ENCODE peak calls at places on chromosomes 11 and 22, in six cellular contexts. W is Panc1, N is GM12864, P is A549, D is stomach, Y is tibial nerve. E is an unnamed sample.

GRCh38 chr11:35491231-35491871 is 34.1 kb downstream of the PAMR1 start:
- DNase-seq in W (no peak), N (no peak), P (peak), D (no peak), Y (no peak), E (no peak)

GRCh38 chr11:13288375-13289029 is 10.9 kb downstream of the BMAL1 start:
- DNase-seq in W (no peak), N (no peak), P (no peak), D (no peak), Y (no peak), E (no peak)

GRCh38 chr11:8313504-8314090 is 49.9 kb upstream of the LMO1 start:
- DNase-seq in W (no peak), N (no peak), P (no peak), D (no peak), Y (no peak), E (no peak)

GRCh38 chr22:47419239-47419638 is 656.8 kb downstream of the TBC1D22A start:
- DNase-seq in W (no peak), N (no peak), P (no peak), D (no peak), Y (no peak), E (no peak)

GRCh38 chr11:118735203-118735602 is 55.8 kb upstream of the TREH start:
- DNase-seq in W (no peak), N (no peak), P (no peak), D (no peak), Y (no peak), E (no peak)

GRCh38 chr11:2788751-2789140 is 89.0 kb upstream of the KCNQ1OT1 start:
- DNase-seq in W (no peak), N (no peak), P (no peak), D (peak), Y (no peak), E (peak)

GRCh38 chr11:17887779-17888178 is 125.1 kb downstream of the SERGEF start:
- DNase-seq in W (no peak), N (no peak), P (no peak), D (no peak), Y (no peak), E (no peak)

GRCh38 chr11:85930879-85931366 is 75.7 kb downstream of the CCDC83 start:
- DNase-seq in W (no peak), N (no peak), P (no peak), D (no peak), Y (no peak), E (no peak)

GRCh38 chr22:26446808-26447515 is 17.9 kb downstream of the ASPHD2 start:
- DNase-seq in W (no peak), N (no peak), P (no peak), D (peak), Y (no peak), E (no peak)

GRCh38 chr11:23284626-23285025 is 424.4 kb upstream of the CCDC179 start:
- DNase-seq in W (no peak), N (no peak), P (no peak), D (no peak), Y (no peak), E (no peak)

GRCh38 chr11:61908730-61909622 is 8.4 kb downstream of the RAB3IL1 start:
- DNase-seq in W (no peak), N (no peak), P (no peak), D (no peak), Y (peak), E (no peak)

GRCh38 chr22:31891366-31892079 is 52.8 kb upstream of the YWHAH start:
- DNase-seq in W (no peak), N (no peak), P (no peak), D (no peak), Y (no peak), E (no peak)

GRCh38 chr11:30586251-30587144 is at the start of gene MPPED2:
- DNase-seq in W (no peak), N (no peak), P (peak), D (no peak), Y (no peak), E (peak)

GRCh38 chr22:42277988-42278776 is 7.7 kb upstream of the TCF20 start:
- DNase-seq in W (no peak), N (peak), P (no peak), D (no peak), Y (no peak), E (peak)

GRCh38 chr22:37121887-37122591 is 12.5 kb upstream of the TMPRSS6 start:
- DNase-seq in W (no peak), N (peak), P (peak), D (peak), Y (no peak), E (peak)

GRCh38 chr22:30392661-30393321 is 4.0 kb upstream of the SEC14L2 start:
- DNase-seq in W (no peak), N (peak), P (no peak), D (peak), Y (no peak), E (no peak)

GRCh38 chr11:19576054-19576453 is 136.6 kb upstream of the NAV2 start:
- DNase-seq in W (no peak), N (no peak), P (no peak), D (no peak), Y (no peak), E (no peak)

GRCh38 chr11:10680956-10681487 is 12.5 kb downstream of the IRAG1 start:
- DNase-seq in W (no peak), N (no peak), P (no peak), D (no peak), Y (no peak), E (no peak)

GRCh38 chr22:27752771-27753170 is 48.8 kb downstream of the MN1 start:
- DNase-seq in W (no peak), N (no peak), P (peak), D (peak), Y (no peak), E (no peak)

GRCh38 chr11:112734207-112734606 is 227.0 kb upstream of the NCAM1 start:
- DNase-seq in W (no peak), N (no peak), P (no peak), D (peak), Y (no peak), E (peak)

GRCh38 chr11:75160880-75161279 is 10.0 kb downstream of the SLCO2B1 start:
- DNase-seq in W (no peak), N (no peak), P (no peak), D (no peak), Y (no peak), E (no peak)

GRCh38 chr11:45896392-45897068 is 10.5 kb downstream of the FREY1 start:
- DNase-seq in W (no peak), N (no peak), P (no peak), D (no peak), Y (no peak), E (no peak)

GRCh38 chr22:27534720-27535125 is 266.8 kb downstream of the MN1 start:
- DNase-seq in W (no peak), N (no peak), P (peak), D (no peak), Y (no peak), E (no peak)

GRCh38 chr11:68008381-68009337 is 1.5 kb upstream of the ALDH3B1 start:
- DNase-seq in W (no peak), N (no peak), P (no peak), D (peak), Y (no peak), E (no peak)

GRCh38 chr11:31805037-31805628 is 6.0 kb downstream of the PAX6 start:
- DNase-seq in W (no peak), N (no peak), P (no peak), D (no peak), Y (no peak), E (no peak)

GRCh38 chr11:61477734-61478148 is 30.8 kb upstream of the LRRC10B start:
- DNase-seq in W (no peak), N (no peak), P (peak), D (peak), Y (peak), E (peak)

GRCh38 chr11:18145025-18145424 is 12.7 kb downstream of the MRGPRX3 start:
- DNase-seq in W (no peak), N (no peak), P (peak), D (no peak), Y (no peak), E (no peak)

GRCh38 chr11:126664643-126665042 is 309.2 kb downstream of the ST3GAL4 start:
- DNase-seq in W (no peak), N (no peak), P (no peak), D (no peak), Y (no peak), E (no peak)

GRCh38 chr11:126661051-126661450 is 305.6 kb downstream of the ST3GAL4 start:
- DNase-seq in W (no peak), N (no peak), P (no peak), D (no peak), Y (no peak), E (no peak)

GRCh38 chr11:126658306-126659056 is 303.0 kb downstream of the ST3GAL4 start:
- DNase-seq in W (no peak), N (no peak), P (no peak), D (no peak), Y (no peak), E (no peak)

GRCh38 chr11:126664193-126664592 is 308.7 kb downstream of the ST3GAL4 start:
- DNase-seq in W (no peak), N (no peak), P (no peak), D (no peak), Y (no peak), E (no peak)

DNA sequence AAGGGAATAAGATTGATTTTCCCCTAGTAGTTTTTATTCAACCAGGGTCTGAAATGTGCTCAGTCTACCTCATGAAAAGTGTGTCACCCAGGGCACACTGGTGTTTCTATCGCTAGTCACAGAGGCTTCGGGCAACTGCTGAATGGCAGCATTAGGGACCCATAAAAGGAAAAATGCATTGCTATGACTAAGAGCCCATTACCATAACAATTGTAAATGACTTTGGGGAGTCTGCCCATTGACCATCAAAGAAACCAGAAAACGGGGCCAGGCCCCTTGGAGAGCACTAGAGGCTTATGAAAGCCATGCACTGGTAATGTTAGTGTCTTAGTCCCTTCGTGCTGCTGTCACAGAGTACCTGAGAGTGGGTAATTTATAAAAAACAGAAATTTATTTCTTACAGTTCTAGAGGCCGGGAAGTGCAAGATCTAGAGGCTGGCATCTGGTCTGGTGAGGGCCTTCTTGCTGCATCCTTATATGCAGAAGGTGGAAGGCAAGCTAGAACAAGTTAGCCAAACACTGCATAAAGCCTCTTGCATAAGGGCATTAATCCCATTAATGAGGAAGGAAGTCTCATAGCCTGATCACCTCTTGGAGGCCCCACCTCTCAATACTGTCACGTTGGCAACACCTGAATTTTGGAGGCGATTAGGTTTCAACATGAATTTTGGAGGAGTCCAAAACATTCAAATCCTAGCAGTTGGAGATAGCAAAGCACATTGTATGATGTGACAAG is 306.7 kb downstream of the ST3GAL4 start:
- DNase-seq in W (no peak), N (no peak), P (no peak), D (no peak), Y (no peak), E (no peak)
- TF ChIP-seq CTCF in W (no peak), N (no peak), P (no peak), D (no peak), Y (no peak), E (no peak)

GRCh38 chr22:33302049-33302545 is 243.9 kb upstream of the SYN3 start:
- DNase-seq in W (peak), N (peak), P (peak), D (peak), Y (peak), E (peak)

GRCh38 chr22:33296941-33297340 is 238.8 kb upstream of the SYN3 start:
- DNase-seq in W (no peak), N (no peak), P (no peak), D (peak), Y (no peak), E (no peak)

GRCh38 chr22:33300165-33300564 is 242.0 kb upstream of the SYN3 start:
- DNase-seq in W (no peak), N (no peak), P (no peak), D (no peak), Y (no peak), E (no peak)

GRCh38 chr22:33302549-33302948 is 244.4 kb upstream of the SYN3 start:
- DNase-seq in W (no peak), N (no peak), P (no peak), D (no peak), Y (no peak), E (no peak)

GRCh38 chr22:33299245-33299956 is 241.2 kb upstream of the SYN3 start:
- DNase-seq in W (no peak), N (peak), P (no peak), D (no peak), Y (no peak), E (no peak)
- TF ChIP-seq CTCF in W (no peak), N (no peak), P (no peak), D (no peak), Y (no peak), E (no peak)

GRCh38 chr11:76597533-76598425 is 72.8 kb downstream of the LRRC32 start:
- DNase-seq in W (no peak), N (no peak), P (no peak), D (no peak), Y (no peak), E (no peak)

GRCh38 chr11:76600124-76600655 is 70.4 kb downstream of the LRRC32 start:
- DNase-seq in W (no peak), N (no peak), P (no peak), D (no peak), Y (no peak), E (no peak)

GRCh38 chr11:76596652-76597051 is 73.9 kb downstream of the LRRC32 start:
- DNase-seq in W (no peak), N (no peak), P (no peak), D (no peak), Y (no peak), E (no peak)

GRCh38 chr11:76599041-76600013 is 71.2 kb downstream of the LRRC32 start:
- DNase-seq in W (no peak), N (no peak), P (no peak), D (no peak), Y (no peak), E (no peak)

DNA sequence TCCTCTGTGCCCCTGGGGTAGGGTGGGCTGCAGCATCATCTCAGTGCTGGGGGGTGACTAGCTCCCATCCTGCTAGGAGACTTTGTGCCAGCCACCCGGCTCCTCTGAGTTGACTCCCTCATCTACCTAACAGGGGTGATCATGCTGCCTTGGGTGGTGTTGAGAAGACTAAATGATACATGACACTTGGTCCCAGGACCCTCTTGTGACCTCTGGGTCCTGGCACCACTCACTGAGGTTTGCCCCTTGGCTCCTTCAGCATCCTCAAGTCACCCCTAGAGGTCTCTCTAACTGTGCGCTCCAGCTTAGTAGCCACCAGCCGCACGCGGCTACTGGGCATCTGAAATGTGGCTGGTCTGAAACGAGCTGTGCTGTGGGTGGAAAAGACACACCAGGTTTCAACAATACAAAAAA is 72.1 kb downstream of the LRRC32 start:
- DNase-seq in W (peak), N (peak), P (peak), D (no peak), Y (no peak), E (peak)
- TF ChIP-seq CTCF in W (peak), N (peak), P (peak), D (no peak), Y (peak), E (peak)

GRCh38 chr22:46347646-46348045 is 12.1 kb downstream of the TRMU start:
- DNase-seq in W (no peak), N (no peak), P (no peak), D (no peak), Y (no peak), E (no peak)
- TF ChIP-seq CTCF in W (no peak), N (no peak), P (no peak), D (no peak), Y (no peak), E (no peak)

GRCh38 chr11:69085490-69086095 is 36.9 kb downstream of the TPCN2 start:
- DNase-seq in W (no peak), N (no peak), P (no peak), D (no peak), Y (no peak), E (no peak)

GRCh38 chr11:69087811-69088210 is 39.1 kb downstream of the TPCN2 start:
- DNase-seq in W (no peak), N (no peak), P (no peak), D (no peak), Y (no peak), E (no peak)

GRCh38 chr11:69086741-69087524 is 38.2 kb downstream of the TPCN2 start:
- DNase-seq in W (no peak), N (no peak), P (no peak), D (no peak), Y (no peak), E (no peak)

GRCh38 chr11:69084371-69084770 is 35.6 kb downstream of the TPCN2 start:
- DNase-seq in W (no peak), N (no peak), P (no peak), D (no peak), Y (no peak), E (no peak)

GRCh38 chr11:69086152-69086551 is 37.4 kb downstream of the TPCN2 start:
- DNase-seq in W (no peak), N (no peak), P (no peak), D (no peak), Y (no peak), E (no peak)
- TF ChIP-seq CTCF in W (no peak), N (no peak), P (no peak), D (no peak), Y (no peak), E (no peak)

GRCh38 chr22:44642096-44642644 is 59.8 kb upstream of the PRR5 start:
- DNase-seq in W (no peak), N (no peak), P (no peak), D (no peak), Y (no peak), E (no peak)

GRCh38 chr22:44640618-44641155 is 61.3 kb upstream of the PRR5 start:
- DNase-seq in W (no peak), N (no peak), P (no peak), D (no peak), Y (no peak), E (no peak)

GRCh38 chr22:44638966-44639739 is 62.9 kb upstream of the PRR5 start:
- DNase-seq in W (no peak), N (no peak), P (no peak), D (no peak), Y (no peak), E (no peak)

GRCh38 chr22:44645083-44645482 is 56.9 kb upstream of the PRR5 start:
- DNase-seq in W (no peak), N (no peak), P (no peak), D (no peak), Y (no peak), E (no peak)

GRCh38 chr22:44639891-44640617 is 62.0 kb upstream of the PRR5 start:
- DNase-seq in W (no peak), N (no peak), P (no peak), D (no peak), Y (no peak), E (no peak)
- TF ChIP-seq CTCF in W (no peak), N (no peak), P (no peak), D (no peak), Y (no peak), E (no peak)

GRCh38 chr22:21641417-21641794 is 696 bp upstream of the SDF2L1 start:
- DNase-seq in W (no peak), N (no peak), P (peak), D (peak), Y (no peak), E (peak)
- TF ChIP-seq CTCF in W (peak), N (peak), P (peak), D (no peak), Y (no peak), E (no peak)

GRCh38 chr11:69091638-69092165 is 43.0 kb downstream of the TPCN2 start:
- DNase-seq in W (no peak), N (no peak), P (no peak), D (no peak), Y (no peak), E (no peak)

GRCh38 chr11:69094915-69095290 is 46.2 kb downstream of the TPCN2 start:
- DNase-seq in W (no peak), N (no peak), P (no peak), D (no peak), Y (no peak), E (no peak)

GRCh38 chr11:69092263-69092662 is 43.5 kb downstream of the TPCN2 start:
- DNase-seq in W (no peak), N (no peak), P (no peak), D (no peak), Y (no peak), E (no peak)

GRCh38 chr11:69094111-69094914 is 45.6 kb downstream of the TPCN2 start:
- DNase-seq in W (no peak), N (no peak), P (no peak), D (no peak), Y (no peak), E (no peak)

DNA sequence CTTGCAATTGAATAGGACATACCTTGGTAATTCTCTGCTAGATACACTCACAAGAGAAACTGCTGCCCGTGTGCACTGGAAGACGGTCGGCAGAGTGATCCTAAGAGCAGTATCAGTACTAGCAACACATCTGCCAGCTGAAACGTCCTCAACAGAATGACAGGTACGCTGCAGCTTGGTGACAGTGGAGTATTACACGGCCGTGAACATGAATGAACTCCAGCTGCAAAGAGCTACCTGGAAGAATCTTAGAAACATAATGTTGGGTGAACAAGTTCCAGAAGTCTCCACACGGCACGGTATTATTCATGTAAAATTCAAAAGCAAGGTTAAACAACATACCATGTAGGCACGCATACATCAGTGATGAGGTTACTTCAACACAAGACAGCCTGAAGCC is 44.4 kb downstream of the TPCN2 start:
- DNase-seq in W (no peak), N (no peak), P (no peak), D (no peak), Y (no peak), E (no peak)
- TF ChIP-seq CTCF in W (no peak), N (no peak), P (no peak), D (no peak), Y (no peak), E (no peak)

GRCh38 chr11:133619973-133620372 is 87.7 kb upstream of the OPCML start:
- DNase-seq in W (no peak), N (no peak), P (no peak), D (no peak), Y (no peak), E (no peak)
- TF ChIP-seq CTCF in W (peak), N (peak), P (no peak), D (no peak), Y (no peak), E (peak)

E was measured in endothelial cell.